ENCODE peak calls at places on chromosomes 6 and 20, in ten cellular contexts. G is left lung; R is CD8-positive, alpha-beta T cell; Y is lower lobe of right lung; D is upper lobe of right lung; J is CD8-positive, alpha-beta memory T cell; P is IMR-90; K is body of pancreas; L is cardiac muscle cell; C is GM23338. M is an unnamed sample.

GRCh38 chr20:49466114-49466912 is 16.2 kb downstream of the KCNB1 start:
- DNase-seq in C (peak), R (no peak), D (no peak), Y (no peak), G (no peak), K (no peak), J (no peak), P (no peak), L (no peak), M (no peak)

GRCh38 chr6:122997541-122998150 is 1.6 kb downstream of the CLVS2 start:
- DNase-seq in K (no peak), J (no peak), R (no peak), G (peak), D (no peak), Y (no peak), C (no peak), L (no peak), P (no peak), M (no peak)

GRCh38 chr20:21352703-21353102 is 44.6 kb downstream of the NKX2-4 start:
- DNase-seq in Y (no peak), G (no peak), L (no peak), C (no peak), J (no peak), D (no peak), R (no peak), P (peak), K (no peak), M (no peak)

GRCh38 chr6:154569136-154569862 is 58.8 kb upstream of the CNKSR3 start:
- DNase-seq in G (no peak), D (no peak), J (no peak), P (no peak), L (no peak), C (no peak), R (no peak), K (no peak), Y (no peak), M (peak)

GRCh38 chr20:36405255-36405654 is 99.1 kb downstream of the DLGAP4 start:
- DNase-seq in L (no peak), R (no peak), D (no peak), G (no peak), C (no peak), Y (peak), J (no peak), K (no peak), P (peak), M (no peak)

GRCh38 chr6:137430954-137431353 is 63.2 kb downstream of the OLIG3 start:
- DNase-seq in C (no peak), J (no peak), Y (no peak), G (no peak), D (no peak), K (no peak), R (no peak), L (no peak), P (no peak), M (no peak)

GRCh38 chr6:29953001-29953436 is 10.7 kb downstream of the HLA-A start:
- DNase-seq in J (no peak), C (no peak), G (no peak), R (no peak), L (peak), P (peak), K (peak), D (no peak), Y (no peak), M (no peak)

GRCh38 chr6:5866547-5867051 is 140.1 kb downstream of the NRN1 start:
- DNase-seq in R (no peak), L (no peak), K (no peak), C (no peak), G (no peak), D (no peak), Y (no peak), J (no peak), P (peak), M (peak)

GRCh38 chr6:46465294-46466165 is 25.7 kb downstream of the RCAN2 start:
- DNase-seq in P (peak), L (no peak), C (no peak), J (no peak), K (no peak), G (peak), D (no peak), R (no peak), Y (no peak), M (no peak)

DNA sequence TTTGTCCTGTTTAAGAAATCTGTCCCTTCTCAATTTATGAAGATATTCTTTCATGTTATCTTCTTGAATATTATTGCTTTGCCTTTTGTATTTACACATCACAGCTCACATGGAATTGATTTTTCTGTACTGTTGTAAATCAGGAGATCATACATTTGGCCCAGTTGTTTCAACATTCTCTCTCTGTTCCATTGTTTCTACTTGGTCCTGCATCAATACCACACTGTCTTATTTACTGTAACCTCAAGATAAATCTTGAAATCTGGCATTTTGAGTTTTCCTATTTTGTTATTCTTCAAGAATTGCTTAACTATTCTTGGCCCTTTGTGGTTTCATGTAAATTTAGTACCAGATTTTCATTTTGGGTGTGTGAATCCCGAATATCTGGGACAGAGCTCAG is 121.7 kb upstream of the CCN2 start:
- DNase-seq in P (no peak), J (no peak), R (no peak), D (no peak), K (no peak), L (no peak), G (no peak), Y (no peak), C (no peak), M (no peak)
- H3K4me3 ChIP-seq in P (no peak), J (no peak), R (no peak), D (no peak), K (no peak), L (no peak), G (no peak), Y (no peak), C (no peak), M (no peak)

GRCh38 chr6:159043236-159043635 is 1.6 kb downstream of the TAGAP start:
- DNase-seq in Y (no peak), C (no peak), R (no peak), D (no peak), G (no peak), L (no peak), K (no peak), J (no peak), P (no peak), M (no peak)
- H3K4me3 ChIP-seq in Y (peak), C (no peak), R (peak), D (peak), G (peak), L (no peak), K (no peak), J (peak), P (no peak), M (no peak)

GRCh38 chr6:149813351-149813750 is 50.8 kb downstream of the LRP11 start:
- DNase-seq in Y (no peak), P (no peak), C (no peak), K (no peak), L (no peak), J (no peak), G (no peak), D (no peak), R (no peak), M (no peak)

GRCh38 chr6:149815788-149816187 is 48.4 kb downstream of the LRP11 start:
- DNase-seq in L (no peak), J (no peak), P (no peak), Y (no peak), C (no peak), G (no peak), K (no peak), R (no peak), D (no peak), M (no peak)

GRCh38 chr6:149806127-149806526 is 56.6 kb downstream of the PCMT1 start:
- DNase-seq in G (no peak), D (no peak), P (peak), C (no peak), R (no peak), L (no peak), J (no peak), Y (no peak), K (no peak), M (no peak)

DNA sequence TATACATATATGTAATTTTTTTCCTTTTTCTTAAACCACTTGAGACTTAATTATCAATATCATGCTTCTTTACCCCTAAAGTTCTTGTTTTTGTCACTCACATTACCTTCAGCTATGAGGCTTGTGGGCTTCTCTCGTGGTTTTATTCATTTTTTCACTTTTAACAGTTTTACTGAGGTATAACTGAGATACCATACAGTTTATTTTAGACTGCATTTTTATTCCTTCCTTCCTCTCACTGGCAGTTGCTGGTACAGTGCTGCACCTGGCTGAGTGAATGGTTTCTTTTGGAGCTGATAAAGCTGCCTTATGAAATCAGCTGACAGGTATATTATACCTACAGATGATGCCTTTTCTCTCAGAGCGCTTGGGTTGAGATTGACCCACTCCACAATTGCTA is 54.4 kb downstream of the LRP11 start:
- DNase-seq in R (no peak), J (no peak), K (no peak), C (no peak), P (no peak), L (no peak), D (no peak), G (no peak), Y (no peak), M (no peak)
- H3K4me3 ChIP-seq in R (no peak), J (no peak), K (no peak), C (no peak), P (no peak), L (no peak), D (no peak), G (no peak), Y (no peak), M (no peak)

GRCh38 chr20:10524643-10525042 is 89.5 kb downstream of the SLX4IP start:
- DNase-seq in Y (no peak), D (no peak), G (no peak), L (no peak), J (no peak), R (no peak), P (no peak), K (no peak), C (no peak), M (no peak)

GRCh38 chr20:10521836-10522235 is 86.7 kb downstream of the SLX4IP start:
- DNase-seq in D (no peak), R (no peak), P (no peak), L (no peak), J (no peak), K (no peak), C (no peak), Y (no peak), G (no peak), M (no peak)

GRCh38 chr20:10522328-10522727 is 87.2 kb downstream of the SLX4IP start:
- DNase-seq in K (no peak), J (no peak), G (no peak), R (no peak), D (no peak), Y (no peak), C (no peak), L (no peak), P (no peak), M (no peak)

GRCh38 chr20:10523438-10523837 is 88.3 kb downstream of the SLX4IP start:
- DNase-seq in K (no peak), D (no peak), J (no peak), R (no peak), C (no peak), Y (no peak), L (no peak), P (no peak), G (no peak), M (no peak)

DNA sequence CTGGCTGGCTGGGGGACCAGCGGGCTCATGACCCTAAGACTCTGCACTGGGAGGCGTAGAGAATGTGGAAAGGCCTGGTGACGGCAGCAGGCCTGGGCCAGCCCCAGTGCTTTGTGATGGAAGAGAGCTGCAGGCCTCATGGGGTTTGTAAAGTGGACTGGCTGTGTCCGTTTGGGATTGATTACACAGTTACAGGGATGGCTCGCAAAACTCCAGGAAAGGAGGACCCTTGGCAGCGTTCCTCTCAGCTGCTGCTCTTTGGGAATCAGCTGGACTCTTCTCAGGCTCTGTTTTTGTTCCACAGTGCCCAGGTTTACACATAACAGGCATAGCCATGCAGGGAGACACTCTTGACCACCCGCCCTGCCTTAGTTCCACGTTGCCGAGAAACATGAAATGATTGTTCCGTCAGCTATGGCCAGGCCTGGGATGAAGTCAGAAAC is 89.0 kb downstream of the SLX4IP start:
- DNase-seq in K (peak), J (no peak), R (no peak), Y (no peak), L (peak), P (peak), G (no peak), C (peak), D (no peak), M (no peak)
- H3K4me3 ChIP-seq in K (no peak), J (no peak), R (no peak), Y (no peak), L (no peak), P (no peak), G (no peak), C (no peak), D (no peak), M (no peak)

GRCh38 chr6:44042261-44043035 is 84.8 kb downstream of the MRPL14 start:
- DNase-seq in D (no peak), K (no peak), L (no peak), C (no peak), G (no peak), P (no peak), R (no peak), J (no peak), Y (peak), M (no peak)
- H3K4me3 ChIP-seq in D (no peak), K (no peak), L (no peak), C (no peak), G (no peak), P (no peak), R (no peak), J (no peak), Y (no peak), M (no peak)

DNA sequence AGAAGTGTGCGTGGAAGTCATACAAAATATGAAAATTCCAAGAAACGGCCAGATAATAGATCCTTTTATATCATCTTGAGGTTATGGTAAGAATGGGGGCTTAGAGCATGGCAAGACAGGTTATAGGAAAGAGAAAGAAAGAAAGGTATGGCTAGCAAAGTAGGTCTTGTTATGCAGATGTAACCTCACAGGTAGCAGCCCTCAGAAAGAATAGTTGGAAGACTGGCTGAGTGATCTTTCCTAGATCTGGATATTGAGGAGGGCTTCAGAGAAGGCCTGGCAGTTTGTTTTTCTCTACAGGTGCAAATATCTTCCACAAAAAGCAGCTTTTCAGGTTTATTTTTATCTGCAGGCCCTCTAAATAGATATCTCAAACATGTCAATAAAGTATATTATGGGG is 679.5 kb downstream of the KHDRBS2 start:
- DNase-seq in C (peak), G (no peak), Y (no peak), P (no peak), K (no peak), L (no peak), D (no peak), R (no peak), J (no peak), M (no peak)
- H3K4me3 ChIP-seq in C (peak), G (no peak), Y (no peak), P (no peak), K (no peak), L (no peak), D (no peak), R (no peak), J (no peak), M (no peak)

GRCh38 chr6:44226368-44227137 is 3.2 kb downstream of the SLC29A1 start:
- DNase-seq in K (no peak), L (peak), D (no peak), Y (no peak), G (no peak), C (no peak), R (no peak), P (no peak), J (no peak), M (no peak)
- H3K4me3 ChIP-seq in K (no peak), L (no peak), D (no peak), Y (no peak), G (no peak), C (peak), R (no peak), P (no peak), J (no peak), M (no peak)